ENCODE peak calls at places on chromosomes 2 and 18, in ten cellular contexts. U, S, P, H, G, O, M, N, T and A are unnamed samples.

GRCh38 chr18:48948112-48949050 is 2.4 kb downstream of the SMAD7 start:
- DNase-seq in U (peak; percentile 87), S (no peak), P (peak; percentile 60), H (peak; percentile 81), G (peak; percentile 75), O (peak; percentile 37), M (no peak), N (peak; percentile 76), T (peak; percentile 51), A (peak; percentile 60)

GRCh38 chr2:174969091-174969734 is 36.0 kb downstream of the CHN1 start:
- DNase-seq in U (no peak), S (no peak), P (no peak), H (no peak), G (no peak), O (no peak), M (no peak), N (no peak), T (no peak), A (no peak)

GRCh38 chr18:28204154-28204553 is 27.2 kb upstream of the CDH2 start:
- DNase-seq in U (no peak), S (peak; percentile 87), P (no peak), H (no peak), G (no peak), O (no peak), M (peak; percentile 90), N (no peak), T (peak; percentile 57), A (no peak)

GRCh38 chr2:233311241-233311926 is 3.8 kb downstream of the SAG start:
- DNase-seq in U (no peak), S (no peak), P (no peak), H (no peak), G (no peak), O (no peak), M (no peak), N (no peak), T (no peak), A (no peak)

GRCh38 chr2:170846318-170846717 is 29.6 kb downstream of the GAD1 start:
- DNase-seq in U (no peak), S (no peak), P (no peak), H (no peak), G (no peak), O (no peak), M (peak; percentile 56), N (no peak), T (no peak), A (no peak)

GRCh38 chr2:54574107-54574859 is 118.2 kb downstream of the SPTBN1 start:
- DNase-seq in U (no peak), S (no peak), P (peak; percentile 44), H (no peak), G (no peak), O (peak; percentile 61), M (no peak), N (peak; percentile 83), T (peak; percentile 53), A (peak; percentile 51)

GRCh38 chr2:112542974-112543760 is 902 bp downstream of the POLR1B start:
- DNase-seq in U (no peak), S (no peak), P (peak; percentile 38), H (peak; percentile 33), G (peak; percentile 11), O (no peak), M (peak; percentile 8), N (no peak), T (peak; percentile 36), A (no peak)

GRCh38 chr18:53153281-53153680 is 813.3 kb downstream of the DCC start:
- DNase-seq in U (no peak), S (no peak), P (peak; percentile 3), H (peak; percentile 6), G (peak; percentile 40), O (no peak), M (no peak), N (no peak), T (no peak), A (no peak)

GRCh38 chr2:81650048-81650971 is 1345.8 kb upstream of the LRRTM1 start:
- DNase-seq in U (no peak), S (no peak), P (no peak), H (no peak), G (no peak), O (no peak), M (no peak), N (no peak), T (peak; percentile 7), A (no peak)

GRCh38 chr18:49031511-49032188 is 80.9 kb upstream of the SMAD7 start:
- DNase-seq in U (peak; percentile 46), S (no peak), P (no peak), H (no peak), G (no peak), O (no peak), M (no peak), N (no peak), T (no peak), A (no peak)

GRCh38 chr2:142217804-142218203 is 87.0 kb upstream of the LRP1B start:
- DNase-seq in U (no peak), S (no peak), P (no peak), H (no peak), G (no peak), O (no peak), M (no peak), N (no peak), T (peak; percentile 55), A (no peak)

GRCh38 chr2:52558265-52558664 is 1209.3 kb upstream of the CHAC2 start:
- DNase-seq in U (no peak), S (no peak), P (no peak), H (no peak), G (no peak), O (no peak), M (no peak), N (no peak), T (no peak), A (no peak)

DNA sequence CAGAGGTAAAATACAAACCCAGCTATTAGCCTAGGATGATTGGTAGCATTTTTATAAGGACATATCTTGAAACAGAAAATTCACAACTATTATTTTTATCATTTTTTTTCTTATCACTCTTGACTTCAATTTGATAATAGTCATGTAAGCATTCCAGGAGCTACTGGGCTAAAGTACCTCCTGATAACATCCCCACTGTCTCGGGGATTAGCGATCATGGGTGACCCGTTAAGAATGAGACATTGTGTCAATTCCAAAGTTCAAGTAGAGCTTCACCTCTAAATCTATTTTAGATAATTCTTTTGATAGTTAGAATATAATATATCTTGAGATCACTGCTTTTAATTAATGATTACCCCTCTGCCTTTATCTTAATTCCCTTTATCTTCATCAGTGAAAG is 1204.5 kb upstream of the CHAC2 start:
- DNase-seq in U (no peak), S (no peak), P (no peak), H (no peak), G (no peak), O (no peak), M (no peak), N (no peak), T (no peak), A (no peak)
- TF ChIP-seq CTCF in U (no peak), S (no peak), P (no peak), H (no peak), G (no peak), O (no peak), M (no peak), N (no peak), T (no peak), A (no peak)

GRCh38 chr2:166147883-166148282 is 20.1 kb upstream of the SCN1A start:
- DNase-seq in U (no peak), S (no peak), P (no peak), H (no peak), G (no peak), O (no peak), M (no peak), N (no peak), T (no peak), A (no peak)

GRCh38 chr2:166156985-166157490 is 29.2 kb upstream of the SCN1A start:
- DNase-seq in U (no peak), S (no peak), P (no peak), H (no peak), G (no peak), O (no peak), M (no peak), N (no peak), T (no peak), A (no peak)

GRCh38 chr2:166154685-166155091 is 26.9 kb upstream of the SCN1A start:
- DNase-seq in U (no peak), S (no peak), P (no peak), H (no peak), G (no peak), O (no peak), M (no peak), N (no peak), T (no peak), A (no peak)

GRCh38 chr2:166148811-166149400 is 21.1 kb upstream of the SCN1A start:
- DNase-seq in U (no peak), S (no peak), P (no peak), H (no peak), G (no peak), O (no peak), M (no peak), N (no peak), T (no peak), A (no peak)

DNA sequence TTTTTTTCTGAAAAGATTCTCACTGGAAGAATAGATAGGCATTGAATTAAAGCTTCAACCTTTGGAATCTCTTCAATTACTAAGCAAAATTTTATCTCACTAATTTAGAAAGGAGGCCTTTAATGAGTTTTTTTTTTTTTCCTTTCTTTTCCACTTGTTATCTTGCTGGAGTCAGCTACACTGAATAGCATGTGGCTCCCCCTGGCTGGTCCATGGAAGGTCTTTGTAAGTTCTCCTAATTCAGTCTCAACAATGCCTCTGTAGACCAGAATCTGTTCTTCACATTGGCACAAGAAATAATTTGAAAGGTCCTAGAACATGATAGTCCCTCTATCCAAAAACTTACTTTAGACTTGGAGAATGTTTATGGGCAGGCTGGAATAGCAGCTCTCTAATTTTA is 24.2 kb upstream of the SCN1A start:
- DNase-seq in U (no peak), S (no peak), P (no peak), H (no peak), G (no peak), O (no peak), M (no peak), N (no peak), T (no peak), A (no peak)
- TF ChIP-seq CTCF in U (no peak), S (no peak), P (no peak), H (no peak), G (no peak), O (no peak), M (no peak), N (no peak), T (no peak), A (no peak)

GRCh38 chr2:160044728-160045127 is 17.7 kb downstream of the PLA2R1 start:
- DNase-seq in U (no peak), S (no peak), P (no peak), H (no peak), G (no peak), O (no peak), M (no peak), N (no peak), T (no peak), A (no peak)
- TF ChIP-seq CTCF in U (no peak), S (no peak), P (no peak), H (no peak), G (no peak), O (no peak), M (no peak), N (no peak), T (no peak), A (no peak)

DNA sequence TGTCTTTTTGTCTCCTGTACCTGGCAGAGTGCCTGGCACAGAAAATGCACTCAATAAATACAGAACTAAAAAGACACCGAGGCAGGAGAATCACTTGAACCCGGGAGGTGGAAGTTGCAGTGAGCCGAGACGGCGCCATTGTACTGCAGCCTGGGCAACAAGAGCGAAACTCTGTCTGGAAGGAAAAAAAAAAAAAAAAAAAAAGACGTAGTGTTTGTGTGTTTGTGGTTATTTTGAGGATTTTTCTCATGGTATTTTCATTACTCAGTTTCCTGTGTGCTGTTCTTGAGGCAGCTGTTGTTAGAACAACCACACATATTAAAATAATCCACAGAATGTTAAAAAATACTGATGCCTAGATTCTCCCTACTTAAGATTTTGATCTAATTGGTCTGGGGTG is 519.2 kb upstream of the SPHKAP start:
- DNase-seq in U (no peak), S (peak; percentile 46), P (no peak), H (no peak), G (no peak), O (no peak), M (peak; percentile 63), N (no peak), T (peak; percentile 57), A (no peak)
- TF ChIP-seq CTCF in U (no peak), S (no peak), P (no peak), H (no peak), G (no peak), O (no peak), M (no peak), N (no peak), T (no peak), A (no peak)